ENCODE peak calls at places on chromosomes 13 and 19, in ten cellular contexts. M is astrocyte of the spinal cord, N is kidney epithelial cell, D is fibroblast of the aortic adventitia, S is HCT116, A is gastrocnemius medialis, F is AG09309, T is AG04450, G is fibroblast of pulmonary artery, K is pancreas. Q is an unnamed sample.

GRCh38 chr19:47414469-47414868 is 4.9 kb downstream of the MEIS3 start:
- DNase-seq in M (no peak), N (no peak), D (no peak), S (no peak), A (no peak), F (no peak), T (no peak), G (no peak), K (no peak), Q (peak)

GRCh38 chr13:67223742-67224141 is 6.4 kb downstream of the PCDH9 start:
- DNase-seq in M (no peak), N (no peak), D (no peak), S (no peak), A (no peak), F (no peak), T (no peak), G (peak), K (no peak), Q (no peak)

GRCh38 chr19:58346961-58347929 is 6.0 kb downstream of the A1BG start:
- DNase-seq in M (peak), N (no peak), D (peak), S (no peak), A (no peak), F (no peak), T (no peak), G (peak), K (peak), Q (peak)

GRCh38 chr19:13804830-13805683 is 9.8 kb downstream of the ZSWIM4 start:
- DNase-seq in M (no peak), N (no peak), D (no peak), S (no peak), A (no peak), F (no peak), T (no peak), G (no peak), K (no peak), Q (no peak)

GRCh38 chr13:108463365-108463764 is 166.0 kb upstream of the MYO16 start:
- DNase-seq in M (peak), N (peak), D (peak), S (no peak), A (no peak), F (no peak), T (peak), G (peak), K (no peak), Q (peak)

GRCh38 chr13:81396172-81396571 is 1055.2 kb upstream of the SPRY2 start:
- DNase-seq in M (no peak), N (no peak), D (no peak), S (no peak), A (no peak), F (no peak), T (no peak), G (no peak), K (no peak), Q (no peak)

GRCh38 chr19:35404879-35405622 is 34.2 kb downstream of the GPR42 start:
- DNase-seq in M (peak), N (no peak), D (peak), S (no peak), A (no peak), F (peak), T (peak), G (peak), K (no peak), Q (peak)

GRCh38 chr13:45989607-45990006 is 62.9 kb downstream of the ZC3H13 start:
- DNase-seq in M (peak), N (no peak), D (peak), S (no peak), A (no peak), F (peak), T (peak), G (peak), K (no peak), Q (peak)

GRCh38 chr19:6639439-6639838 is 30.5 kb downstream of the TNFSF14 start:
- DNase-seq in M (no peak), N (peak), D (no peak), S (no peak), A (no peak), F (no peak), T (no peak), G (no peak), K (no peak), Q (peak)

GRCh38 chr19:47353307-47353712 is 4.2 kb downstream of the DHX34 start:
- DNase-seq in M (no peak), N (no peak), D (no peak), S (no peak), A (no peak), F (no peak), T (no peak), G (no peak), K (peak), Q (no peak)

GRCh38 chr19:39156230-39156890 is 30.8 kb downstream of the PAK4 start:
- DNase-seq in M (peak), N (no peak), D (no peak), S (no peak), A (no peak), F (no peak), T (no peak), G (no peak), K (peak), Q (peak)

GRCh38 chr13:113782472-113782871 is 23.4 kb downstream of the TMEM255B start:
- DNase-seq in M (no peak), N (no peak), D (no peak), S (no peak), A (no peak), F (no peak), T (no peak), G (no peak), K (no peak), Q (no peak)

GRCh38 chr19:799076-799881 is 2.0 kb downstream of the PTBP1 start:
- DNase-seq in M (peak), N (no peak), D (peak), S (no peak), A (no peak), F (no peak), T (no peak), G (peak), K (peak), Q (peak)

GRCh38 chr19:41570639-41571112 is 5.3 kb upstream of the CEACAM21 start:
- DNase-seq in M (peak), N (peak), D (peak), S (peak), A (peak), F (peak), T (peak), G (peak), K (peak), Q (peak)

GRCh38 chr19:18230941-18231734 is 4.9 kb upstream of the PDE4C start:
- DNase-seq in M (no peak), N (no peak), D (no peak), S (no peak), A (no peak), F (no peak), T (no peak), G (no peak), K (no peak), Q (no peak)

GRCh38 chr19:46984077-46985010 is 35.3 kb upstream of the NPAS1 start:
- DNase-seq in M (no peak), N (no peak), D (peak), S (no peak), A (peak), F (peak), T (no peak), G (peak), K (peak), Q (peak)

GRCh38 chr13:65339236-65339635 is 1890.9 kb downstream of the PCDH9 start:
- DNase-seq in M (peak), N (no peak), D (no peak), S (no peak), A (no peak), F (no peak), T (peak), G (no peak), K (no peak), Q (no peak)

DNA sequence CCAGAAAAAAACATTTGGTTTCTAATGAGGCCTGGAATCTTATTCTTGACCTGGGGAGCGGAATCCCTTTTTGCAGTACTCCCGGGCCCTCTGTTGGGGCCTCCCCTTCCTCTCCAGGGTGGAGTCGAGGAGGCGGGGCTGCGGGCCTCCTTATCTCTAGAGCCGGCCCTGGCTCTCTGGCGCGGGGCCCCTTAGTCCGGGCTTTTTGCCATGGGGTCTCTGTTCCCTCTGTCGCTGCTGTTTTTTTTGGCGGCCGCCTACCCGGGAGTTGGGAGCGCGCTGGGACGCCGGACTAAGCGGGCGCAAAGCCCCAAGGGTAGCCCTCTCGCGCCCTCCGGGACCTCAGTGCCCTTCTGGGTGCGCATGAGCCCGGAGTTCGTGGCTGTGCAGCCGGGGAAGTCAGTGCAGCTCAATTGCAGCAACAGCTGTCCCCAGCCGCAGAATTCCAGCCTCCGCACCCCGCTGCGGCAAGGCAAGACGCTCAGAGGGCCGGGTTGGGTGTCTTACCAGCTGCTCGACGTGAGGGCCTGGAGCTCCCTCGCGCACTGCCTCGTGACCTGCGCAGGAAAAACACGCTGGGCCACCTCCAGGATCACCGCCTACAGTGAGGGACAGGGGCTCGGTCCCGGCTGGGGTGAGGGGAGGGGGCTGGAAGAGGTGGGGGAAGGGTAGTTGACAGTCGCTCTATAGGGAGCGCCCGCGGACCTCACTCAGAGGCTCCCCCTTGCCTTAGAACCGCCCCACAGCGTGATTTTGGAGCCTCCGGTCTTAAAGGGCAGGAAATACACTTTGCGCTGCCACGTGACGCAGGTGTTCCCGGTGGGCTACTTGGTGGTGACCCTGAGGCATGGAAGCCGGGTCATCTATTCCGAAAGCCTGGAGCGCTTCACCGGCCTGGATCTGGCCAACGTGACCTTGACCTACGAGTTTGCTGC is at the start of gene ICAM4:
- DNase-seq in M (no peak), N (no peak), D (peak), S (no peak), A (no peak), F (no peak), T (no peak), G (peak), K (no peak), Q (peak)
- H3K4me3 ChIP-seq in M (no peak), N (no peak), D (no peak), S (no peak), A (peak), F (no peak), T (peak), G (peak), K (no peak), Q (peak)

GRCh38 chr19:29745253-29745652 is 30.2 kb upstream of the C19orf12 start:
- DNase-seq in M (no peak), N (no peak), D (no peak), S (no peak), A (no peak), F (no peak), T (no peak), G (no peak), K (no peak), Q (no peak)
- TF ChIP-seq CTCF in M (peak), N (no peak), D (peak), S (no peak), A (no peak), F (peak), T (peak), G (peak), K (no peak), Q (no peak)

GRCh38 chr13:39840201-39840600 is 184.7 kb downstream of the COG6 start:
- DNase-seq in M (peak), N (no peak), D (no peak), S (no peak), A (no peak), F (no peak), T (no peak), G (no peak), K (no peak), Q (no peak)

GRCh38 chr13:39836038-39836437 is 180.6 kb downstream of the COG6 start:
- DNase-seq in M (no peak), N (peak), D (no peak), S (no peak), A (no peak), F (no peak), T (no peak), G (no peak), K (no peak), Q (peak)

DNA sequence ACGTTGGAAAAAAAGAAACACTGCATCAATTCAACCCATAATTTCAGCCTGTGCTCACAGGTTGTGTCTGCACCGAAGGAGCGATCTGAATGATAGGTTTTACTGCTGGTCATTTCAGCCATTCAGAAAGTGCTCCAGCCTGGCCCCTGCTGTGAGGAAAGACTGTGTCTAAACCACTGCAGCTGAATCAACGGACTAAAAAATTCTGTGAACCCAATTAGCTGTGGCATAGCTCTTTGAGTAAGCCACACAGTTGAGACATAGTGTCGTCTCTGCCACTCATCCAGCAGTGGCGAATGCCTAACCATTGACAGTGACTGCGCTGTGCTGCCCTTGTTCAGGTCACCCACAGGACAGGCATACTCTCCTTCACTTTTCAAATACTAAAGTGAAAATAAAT is 179.8 kb downstream of the COG6 start:
- DNase-seq in M (peak), N (no peak), D (no peak), S (no peak), A (no peak), F (no peak), T (no peak), G (no peak), K (no peak), Q (no peak)
- H3K4me3 ChIP-seq in M (peak), N (no peak), D (no peak), S (no peak), A (no peak), F (no peak), T (no peak), G (no peak), K (no peak), Q (no peak)

GRCh38 chr19:53947624-53948023 is 15.1 kb upstream of the CACNG8 start:
- DNase-seq in M (no peak), N (no peak), D (no peak), S (peak), A (no peak), F (no peak), T (no peak), G (peak), K (no peak), Q (no peak)
- TF ChIP-seq CTCF in M (peak), N (no peak), D (peak), S (peak), A (no peak), F (no peak), T (peak), G (peak), K (no peak), Q (no peak)

GRCh38 chr13:31965361-31966066 is 66.1 kb upstream of the FRY start:
- DNase-seq in M (peak), N (peak), D (peak), S (no peak), A (no peak), F (no peak), T (no peak), G (peak), K (no peak), Q (peak)
- H3K4me3 ChIP-seq in M (no peak), N (no peak), D (no peak), S (no peak), A (no peak), F (no peak), T (no peak), G (no peak), K (no peak), Q (no peak)

GRCh38 chr13:30581582-30581981 is 36.1 kb upstream of the USPL1 start:
- DNase-seq in M (no peak), N (no peak), D (peak), S (peak), A (no peak), F (no peak), T (no peak), G (peak), K (no peak), Q (peak)
- TF ChIP-seq CTCF in M (peak), N (peak), D (peak), S (peak), A (no peak), F (peak), T (peak), G (peak), K (no peak), Q (peak)

DNA sequence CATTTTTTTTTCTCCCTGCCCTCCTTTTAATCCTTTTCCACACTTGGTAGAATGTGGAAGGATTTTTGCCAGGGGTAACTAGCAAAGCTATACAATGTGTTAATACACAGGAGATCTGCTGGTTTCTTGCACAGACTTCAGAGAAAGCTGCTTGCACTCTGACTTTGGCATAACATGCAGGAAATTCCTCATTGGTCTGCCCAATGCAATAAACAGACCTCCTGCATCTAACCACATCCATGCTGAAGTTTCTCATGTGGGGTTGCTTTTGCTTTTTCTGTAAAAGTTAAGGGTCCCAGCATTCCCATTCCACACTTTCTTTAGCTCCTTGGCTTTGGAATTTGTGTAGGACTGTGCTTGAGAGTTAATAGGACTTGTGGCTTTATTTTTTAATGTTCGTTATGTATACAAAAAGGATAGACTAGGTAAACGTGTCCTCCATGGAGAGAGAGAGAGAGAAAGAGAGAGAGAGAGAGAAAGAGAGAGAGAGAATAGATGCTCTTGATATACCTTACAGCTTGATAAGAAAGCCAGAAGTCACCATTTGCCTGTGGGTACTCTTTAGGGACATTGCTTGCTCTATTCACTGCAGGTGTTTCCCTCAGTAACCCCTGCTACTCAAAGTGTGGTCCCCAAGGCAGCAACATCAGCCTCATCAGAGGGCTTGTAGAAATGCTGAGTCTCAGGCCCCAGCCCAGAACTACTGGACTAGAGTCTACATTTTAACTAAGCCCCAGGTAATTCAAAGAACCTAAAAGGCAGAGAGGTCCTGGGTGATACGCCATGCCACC is 170.5 kb downstream of the SHISA2 start:
- DNase-seq in M (peak), N (no peak), D (no peak), S (no peak), A (no peak), F (no peak), T (no peak), G (no peak), K (no peak), Q (no peak)
- H3K4me3 ChIP-seq in M (no peak), N (no peak), D (no peak), S (no peak), A (no peak), F (no peak), T (no peak), G (no peak), K (no peak), Q (no peak)

DNA sequence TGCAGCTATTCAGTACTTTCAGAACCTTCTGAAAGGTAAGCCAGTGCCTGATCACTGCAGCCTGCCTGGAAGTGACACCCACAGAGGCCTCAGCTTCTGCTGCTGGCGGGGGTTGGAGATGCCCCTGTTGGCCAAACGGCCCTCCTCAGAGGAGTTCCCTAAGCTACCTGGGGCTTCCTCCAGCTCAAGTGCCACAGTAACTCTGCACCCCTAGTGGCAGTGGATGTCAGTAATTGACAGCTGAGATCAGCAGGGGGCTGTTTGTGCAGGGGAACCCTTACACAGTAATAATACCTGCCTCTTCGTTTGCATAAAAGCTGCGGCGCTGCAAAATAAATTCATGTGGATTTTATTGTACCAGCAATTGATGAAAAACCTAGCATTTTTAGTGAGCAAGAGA is 28.9 kb downstream of the TDRD12 start:
- DNase-seq in M (no peak), N (no peak), D (no peak), S (no peak), A (no peak), F (no peak), T (no peak), G (no peak), K (no peak), Q (peak)
- TF ChIP-seq CTCF in M (peak), N (no peak), D (no peak), S (no peak), A (no peak), F (no peak), T (no peak), G (no peak), K (no peak), Q (peak)

Q was measured in epithelial cell of esophagus.